ENCODE peak calls at places on chromosomes 11 and 22, in four cellular contexts. J is MM.1S, M is DND-41, I is astrocyte. X is an unnamed sample.
A peak's percentile ranks its signal among the peaks of the same experiment; 100 is the strongest.

GRCh38 chr11:33064033-33064825 is 24.9 kb downstream of the TCP11L1 start:
- DNase-seq in J (no peak), M (no peak), I (no peak), X (no peak)

GRCh38 chr11:31030375-31030774 is 339.2 kb downstream of the DCDC1 start:
- DNase-seq in J (no peak), M (no peak), I (no peak), X (no peak)

GRCh38 chr11:117421471-117421870 is 93.8 kb downstream of the CEP164 start:
- DNase-seq in J (no peak), M (no peak), I (no peak), X (no peak)

GRCh38 chr11:59719556-59719955 is 5.9 kb upstream of the OR10V1 start:
- DNase-seq in J (no peak), M (no peak), I (no peak), X (no peak)

GRCh38 chr11:119363874-119364590 is 17.5 kb downstream of the USP2 start:
- DNase-seq in J (no peak), M (no peak), I (no peak), X (peak; percentile 86)

GRCh38 chr11:82992219-82992618 is 79.5 kb downstream of the RAB30 start:
- DNase-seq in J (no peak), M (no peak), I (no peak), X (no peak)

GRCh38 chr22:22042009-22042408 is 59.4 kb upstream of the TOP3B start:
- DNase-seq in J (peak; percentile 75), M (no peak), I (no peak), X (no peak)

GRCh38 chr11:7905961-7906429 is 25.1 kb downstream of the OR10A6 start:
- DNase-seq in J (no peak), M (no peak), I (no peak), X (peak; percentile 16)

GRCh38 chr22:29266564-29267461 is 968 bp downstream of the RHBDD3 start:
- DNase-seq in J (no peak), M (no peak), I (no peak), X (peak; percentile 55)

GRCh38 chr11:8652140-8652539 is 30.3 kb downstream of the TRIM66 start:
- DNase-seq in J (no peak), M (no peak), I (peak; percentile 94), X (no peak)

GRCh38 chr11:35605691-35606090 is 12.6 kb upstream of the FJX1 start:
- DNase-seq in J (no peak), M (no peak), I (peak; percentile 60), X (peak; percentile 23)

GRCh38 chr22:19643448-19644313 is 70.6 kb upstream of the SEPTIN5 start:
- DNase-seq in J (no peak), M (no peak), I (no peak), X (no peak)

GRCh38 chr11:41997860-41998259 is 538.4 kb upstream of the LRRC4C start:
- DNase-seq in J (no peak), M (no peak), I (no peak), X (no peak)

GRCh38 chr11:529740-530411 is 5.5 kb downstream of the HRAS start:
- DNase-seq in J (no peak), M (no peak), I (no peak), X (no peak)

GRCh38 chr11:121841487-121842167 is 274.4 kb downstream of the BLID start:
- DNase-seq in J (no peak), M (no peak), I (peak; percentile 92), X (peak; percentile 68)

GRCh38 chr11:82937554-82937953 is 36.0 kb downstream of the DDIAS start:
- DNase-seq in J (no peak), M (no peak), I (no peak), X (no peak)

GRCh38 chr11:75105462-75105925 is 8.8 kb upstream of the OR2AT4 start:
- DNase-seq in J (peak; percentile 65), M (no peak), I (peak; percentile 13), X (peak; percentile 83)

GRCh38 chr11:18578975-18579598 is 9.4 kb downstream of the UEVLD start:
- DNase-seq in J (no peak), M (no peak), I (no peak), X (no peak)

GRCh38 chr11:114889464-114890065 is 211.2 kb downstream of the NXPE2 start:
- DNase-seq in J (no peak), M (no peak), I (no peak), X (peak; percentile 82)

GRCh38 chr11:62724171-62724570 is 3.1 kb downstream of the HNRNPUL2 start:
- DNase-seq in J (no peak), M (no peak), I (no peak), X (no peak)

GRCh38 chr11:16958833-16959232 is 55.4 kb downstream of the PLEKHA7 start:
- DNase-seq in J (peak; percentile 94), M (no peak), I (no peak), X (no peak)

GRCh38 chr11:82796970-82797594 is 63.4 kb upstream of the FAM181B start:
- DNase-seq in J (peak; percentile 43), M (no peak), I (no peak), X (no peak)

GRCh38 chr11:95095858-95096587 is 6.4 kb downstream of the ENDOD1 start:
- DNase-seq in J (peak; percentile 55), M (no peak), I (peak; percentile 65), X (no peak)

GRCh38 chr11:134372961-134373360 is 39.1 kb downstream of the B3GAT1 start:
- DNase-seq in J (no peak), M (no peak), I (no peak), X (peak; percentile 18)

GRCh38 chr11:120400564-120401364 is 64.6 kb downstream of the ARHGEF12 start:
- DNase-seq in J (no peak), M (no peak), I (peak; percentile 98), X (no peak)

GRCh38 chr11:46291441-46292143 is 14.1 kb downstream of the CREB3L1 start:
- DNase-seq in J (no peak), M (no peak), I (peak; percentile 86), X (no peak)

DNA sequence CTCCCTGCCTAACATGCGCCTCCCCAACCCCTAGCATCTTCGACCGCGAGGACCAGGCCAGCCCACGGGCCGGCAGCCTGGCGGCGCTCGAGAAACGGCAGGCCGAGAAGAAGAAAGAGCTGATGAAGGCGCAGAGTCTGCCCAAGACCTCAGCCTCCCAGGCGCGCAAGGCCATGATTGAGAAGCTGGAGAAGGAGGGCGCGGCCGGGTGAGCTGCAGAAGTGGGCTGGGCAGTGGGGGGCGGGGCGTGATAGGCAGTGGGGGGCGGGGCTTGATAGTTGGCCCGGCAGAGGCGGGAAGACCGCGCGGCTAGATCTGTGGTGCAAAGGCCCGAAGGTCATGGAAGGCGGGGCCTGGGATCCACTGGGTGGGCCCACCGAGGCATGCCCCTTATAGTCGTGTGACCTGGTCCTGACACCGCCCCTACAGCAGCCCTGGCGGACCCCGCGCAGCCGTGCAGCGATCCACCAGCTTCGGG is 8.7 kb downstream of the SELENOM start:
- DNase-seq in J (no peak), M (no peak), I (no peak), X (peak; percentile 69)
- TF ChIP-seq CTCF in J (no peak), M (no peak), I (no peak), X (no peak)

DNA sequence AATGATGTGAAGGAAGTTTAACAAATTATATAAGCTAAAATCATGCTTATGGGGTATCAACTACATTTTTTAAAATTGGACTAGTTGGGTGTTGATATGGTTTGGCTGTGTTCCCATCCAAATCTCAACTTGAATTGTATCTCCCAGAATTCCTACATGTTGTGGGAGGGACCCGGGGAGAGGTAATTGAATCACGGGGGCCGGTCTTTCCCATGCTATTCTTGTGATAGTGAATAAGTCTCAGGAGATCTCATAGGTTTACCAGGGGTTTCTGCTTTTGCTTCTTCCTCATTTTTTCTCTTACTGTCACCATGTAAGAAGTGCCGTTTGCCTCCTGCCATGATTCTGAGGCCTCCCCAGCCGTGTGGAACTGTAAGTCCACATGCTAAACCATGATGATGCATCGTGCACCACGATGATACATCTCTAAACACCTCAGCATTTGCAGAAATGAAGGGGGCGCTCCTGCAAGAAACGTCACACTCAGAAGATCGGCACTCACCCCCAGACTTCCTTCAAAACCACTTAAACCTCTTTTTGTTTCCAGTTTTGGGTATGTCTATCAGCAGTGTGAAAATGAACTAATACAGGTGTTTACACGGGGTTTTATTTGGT is 340.0 kb downstream of the SHANK2 start:
- DNase-seq in J (no peak), M (no peak), I (peak; percentile 29), X (no peak)
- H3K4me1 ChIP-seq in J (no peaks in the 10 kb centered on the region), M (no peaks in the 10 kb centered on the region), I (no peaks in the 10 kb centered on the region), X (peaks cover 34% of the 10 kb centered on the region)

GRCh38 chr22:44678980-44679647 is 22.9 kb upstream of the PRR5 start:
- DNase-seq in J (no peak), M (no peak), I (no peak), X (no peak)
- H3K79me2 ChIP-seq in J (no peaks in the 10 kb centered on the region), M (no peaks in the 10 kb centered on the region), I (no peaks in the 10 kb centered on the region), X (no peaks in the 10 kb centered on the region)

GRCh38 chr11:61142424-61142823 is 18.8 kb downstream of the VPS37C start:
- DNase-seq in J (no peak), M (no peak), I (no peak), X (no peak)

GRCh38 chr11:61140416-61140815 is 20.8 kb downstream of the VPS37C start:
- DNase-seq in J (no peak), M (no peak), I (no peak), X (no peak)

GRCh38 chr11:61138940-61139339 is 22.3 kb downstream of the VPS37C start:
- DNase-seq in J (no peak), M (peak; percentile 18), I (peak; percentile 88), X (no peak)

GRCh38 chr11:61139391-61139790 is 21.8 kb downstream of the VPS37C start:
- DNase-seq in J (no peak), M (no peak), I (no peak), X (no peak)

DNA sequence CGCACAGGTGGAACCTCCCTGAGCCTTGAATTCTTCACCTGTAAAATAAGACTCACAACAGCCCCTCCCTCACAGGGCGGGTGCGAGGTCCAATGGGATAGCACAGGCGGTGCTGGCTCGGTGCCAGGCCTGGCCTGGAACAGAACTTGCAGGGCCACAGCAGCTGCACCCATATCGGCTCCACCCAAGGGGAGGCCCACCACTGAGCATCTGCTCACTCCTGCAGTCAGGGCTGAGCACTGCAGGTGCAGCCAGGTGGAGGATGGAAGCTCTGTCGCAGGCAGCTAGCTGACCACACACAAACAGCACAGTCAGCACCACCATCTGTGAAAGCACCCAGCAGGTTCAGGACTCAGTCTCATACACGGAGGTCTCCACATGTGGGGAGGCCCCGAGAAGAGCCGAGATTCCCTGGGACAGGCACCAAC is 19.6 kb downstream of the VPS37C start:
- DNase-seq in J (peak; percentile 100), M (peak; percentile 7), I (no peak), X (no peak)
- TF ChIP-seq CTCF in J (peak; percentile 39), M (no peak), I (no peak), X (no peak)